ENCODE peak calls at places on chromosomes 2 and 18, in four cellular contexts. R is stimulated activated CD8-positive, alpha-beta memory T cell treated with anti-CD3 and anti-CD28 coated beads, Interleukin-7, amount 100 ng/mL, for 1 hour; L is KG1; W is spleen. S is an unnamed sample.

GRCh38 chr2:190325588-190325987 is 6.0 kb upstream of the HIBCH start:
- DNase-seq in R (no peak), L (no peak), W (no peak), S (no peak)

GRCh38 chr2:129178356-129178755 is 801.1 kb upstream of the RAB6C start:
- DNase-seq in R (no peak), L (no peak), W (no peak), S (no peak)

GRCh38 chr2:190486037-190486623 is 48.4 kb downstream of the NEMP2 start:
- DNase-seq in R (no peak), L (no peak), W (no peak), S (no peak)

GRCh38 chr2:240869956-240870875 is 1.6 kb downstream of the AGXT start:
- DNase-seq in R (no peak), L (no peak), W (peak), S (no peak)

GRCh38 chr2:104938226-104938941 is 84.5 kb downstream of the POU3F3 start:
- DNase-seq in R (no peak), L (no peak), W (no peak), S (no peak)

GRCh38 chr18:75898666-75899065 is 471.2 kb upstream of the SMIM21 start:
- DNase-seq in R (no peak), L (no peak), W (no peak), S (no peak)

GRCh38 chr2:112706170-112706664 is 14.6 kb upstream of the NT5DC4 start:
- DNase-seq in R (no peak), L (peak), W (no peak), S (no peak)

GRCh38 chr2:15836134-15836941 is 104.0 kb upstream of the MYCN start:
- DNase-seq in R (no peak), L (no peak), W (no peak), S (no peak)

GRCh38 chr2:133157141-133157540 is 411.1 kb downstream of the NCKAP5 start:
- DNase-seq in R (no peak), L (no peak), W (no peak), S (no peak)

GRCh38 chr2:215699698-215700407 is 264.0 kb upstream of the FN1 start:
- DNase-seq in R (no peak), L (no peak), W (no peak), S (no peak)

GRCh38 chr2:52456759-52457377 is 1310.7 kb upstream of the CHAC2 start:
- DNase-seq in R (no peak), L (no peak), W (no peak), S (no peak)

GRCh38 chr2:51969349-51969748 is 937.4 kb upstream of the NRXN1 start:
- DNase-seq in R (no peak), L (no peak), W (no peak), S (no peak)